ENCODE peak calls at places on chromosomes 4 and X, in seven cellular contexts. O, U, J, D, T, N and C are unnamed samples.

GRCh38 chr4:134027931-134028330 is 173.7 kb downstream of the PABPC4L start:
- DNase-seq in N (peak; percentile 66), T (no peak), O (no peak), U (no peak), J (no peak), D (no peak), C (peak; percentile 8)

GRCh38 chr4:177308125-177308524 is 1.5 kb upstream of the NEIL3 start:
- DNase-seq in N (peak; percentile 81), T (no peak), U (no peak), O (no peak), D (no peak), J (no peak), C (no peak)

GRCh38 chr4:100168521-100168920 is 21.7 kb downstream of the DDIT4L start:
- DNase-seq in O (no peak), D (no peak), U (no peak), T (no peak), N (no peak), J (no peak), C (no peak)

GRCh38 chrX:78104447-78105176 is 564 bp downstream of the PGK1 start:
- DNase-seq in U (peak; percentile 77), O (peak; percentile 56), N (peak; percentile 46), T (peak; percentile 16), J (peak; percentile 51), D (peak; percentile 81), C (peak; percentile 71)

GRCh38 chrX:6861456-6861855 is 286.1 kb upstream of the STS start:
- DNase-seq in T (no peak), J (no peak), U (no peak), N (no peak), D (no peak), O (no peak), C (peak; percentile 52)

GRCh38 chr4:87896020-87896621 is 63.4 kb downstream of the MEPE start:
- DNase-seq in T (no peak), U (no peak), J (peak; percentile 18), N (peak; percentile 91), O (no peak), D (no peak), C (peak; percentile 45)

GRCh38 chr4:52059372-52059771 is 8.3 kb downstream of the SPATA18 start:
- DNase-seq in U (no peak), T (no peak), O (no peak), N (peak; percentile 86), D (no peak), J (peak; percentile 21), C (no peak)

GRCh38 chrX:41148553-41148952 is 63.3 kb downstream of the USP9X start:
- DNase-seq in D (no peak), J (no peak), T (no peak), U (no peak), N (peak; percentile 44), O (no peak), C (no peak)

GRCh38 chrX:30278365-30278764 is 30.8 kb downstream of the NR0B1 start:
- DNase-seq in N (peak; percentile 26), T (no peak), O (no peak), D (no peak), J (no peak), U (no peak), C (no peak)

GRCh38 chr4:4673070-4673469 is 131.2 kb upstream of the STX18 start:
- DNase-seq in O (peak; percentile 3), J (no peak), U (no peak), N (no peak), D (no peak), T (no peak), C (peak; percentile 45)

GRCh38 chr4:8410641-8411271 is 29.8 kb downstream of the ACOX3 start:
- DNase-seq in J (peak; percentile 57), U (peak; percentile 79), N (peak; percentile 33), D (peak; percentile 78), T (no peak), O (no peak), C (peak; percentile 81)

GRCh38 chr4:10730590-10730989 is 46.0 kb upstream of the CLNK start:
- DNase-seq in T (no peak), N (no peak), D (no peak), J (no peak), O (no peak), U (no peak), C (no peak)

GRCh38 chrX:130053236-130053635 is 57.1 kb downstream of the ELF4 start:
- DNase-seq in U (no peak), O (no peak), D (no peak), J (no peak), T (no peak), N (no peak), C (no peak)

GRCh38 chr4:36174570-36174969 is 69.7 kb downstream of the ARAP2 start:
- DNase-seq in D (no peak), T (no peak), N (no peak), J (no peak), U (no peak), O (no peak), C (no peak)

GRCh38 chr4:80156410-80156809 is 40.9 kb upstream of the PRDM8 start:
- DNase-seq in O (no peak), T (no peak), J (no peak), U (no peak), N (no peak), D (no peak), C (no peak)

GRCh38 chr4:61431131-61431530 is 231.0 kb downstream of the ADGRL3 start:
- DNase-seq in N (no peak), J (no peak), T (no peak), O (no peak), D (no peak), U (peak; percentile 20), C (no peak)

GRCh38 chr4:152975615-152976465 is 39.7 kb downstream of the FHDC1 start:
- DNase-seq in T (no peak), U (no peak), N (no peak), O (no peak), J (no peak), D (no peak), C (no peak)

GRCh38 chr4:147747787-147748454 is 16.0 kb downstream of the ARHGAP10 start:
- DNase-seq in D (no peak), T (no peak), O (no peak), U (no peak), J (no peak), N (no peak), C (no peak)

GRCh38 chr4:118987959-118988634 is 99.4 kb downstream of the SYNPO2 start:
- DNase-seq in T (no peak), D (no peak), U (no peak), J (no peak), O (no peak), N (no peak), C (no peak)

GRCh38 chr4:118988635-118988972 is 100.0 kb downstream of the SYNPO2 start:
- DNase-seq in O (no peak), N (no peak), T (no peak), U (no peak), D (peak; percentile 58), J (no peak), C (no peak)

GRCh38 chr4:118983293-118983692 is 94.6 kb downstream of the SYNPO2 start:
- DNase-seq in J (no peak), O (no peak), T (no peak), U (no peak), N (peak; percentile 54), D (no peak), C (no peak)

GRCh38 chr4:118981839-118982381 is 93.3 kb downstream of the SYNPO2 start:
- DNase-seq in D (no peak), N (peak; percentile 79), U (no peak), T (peak; percentile 3), J (peak; percentile 71), O (peak; percentile 70), C (peak; percentile 29)

GRCh38 chr4:118985170-118986000 is 96.7 kb downstream of the SYNPO2 start:
- DNase-seq in J (no peak), T (no peak), N (no peak), U (no peak), O (no peak), D (peak; percentile 72), C (no peak)
- H3K4me1 ChIP-seq in J (peaks cover 88% of the 10 kb centered on the region), T (no peaks in the 10 kb centered on the region), N (peaks cover 38% of the 10 kb centered on the region), U (peaks cover 18% of the 10 kb centered on the region), O (no peaks in the 10 kb centered on the region), D (peaks cover 88% of the 10 kb centered on the region), C (no peaks in the 10 kb centered on the region)

GRCh38 chrX:53281321-53281822 is at the start of gene IQSEC2:
- DNase-seq in O (no peak), J (peak; percentile 86), U (peak; percentile 95), T (no peak), D (peak; percentile 93), N (peak; percentile 71), C (peak; percentile 90)
- H3K27ac ChIP-seq in O (no peak within 1 kb of the TSS), J (peak within 1 kb of the TSS; percentile 83), U (peak within 1 kb of the TSS; percentile 74), T (no peak within 1 kb of the TSS), D (peak within 1 kb of the TSS; percentile 85), N (peak within 1 kb of the TSS; percentile 46), C (peak within 1 kb of the TSS; percentile 78)

GRCh38 chrX:106619797-106620196 is 8.0 kb downstream of the RADX start:
- DNase-seq in O (no peak), J (no peak), N (no peak), D (no peak), T (no peak), U (no peak), C (no peak)

DNA sequence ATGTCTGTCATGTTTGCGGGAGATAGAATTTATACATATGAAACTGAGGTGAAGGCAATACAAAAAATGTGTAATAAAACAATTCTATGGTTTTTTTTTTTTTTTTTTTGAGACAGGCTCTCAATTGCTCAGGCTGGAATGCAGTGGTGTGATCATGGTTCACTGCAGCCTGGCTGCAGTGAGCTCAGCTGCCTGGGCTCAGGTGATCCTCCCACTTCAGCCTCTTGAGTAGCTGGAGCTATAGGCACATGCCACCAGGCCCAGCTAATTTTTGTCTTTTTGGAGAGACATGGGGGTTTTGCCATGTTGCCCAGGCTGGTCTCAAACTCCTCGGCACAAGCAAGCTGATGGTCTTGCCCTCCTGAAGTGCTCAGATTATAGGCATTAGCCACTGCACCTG is 10.1 kb downstream of the RADX start:
- DNase-seq in J (no peak), D (no peak), N (no peak), O (no peak), T (no peak), U (no peak), C (no peak)
- H3K4me3 ChIP-seq in J (no peak overlapping the region), D (no peak overlapping the region), N (no peak overlapping the region), O (no peak overlapping the region), T (no peak overlapping the region), U (no peak overlapping the region), C (no peak overlapping the region)

GRCh38 chr4:140152760-140153418 is 1.1 kb downstream of the MAML3 start:
- DNase-seq in J (peak; percentile 58), O (peak; percentile 38), U (peak; percentile 91), N (peak; percentile 42), T (peak; percentile 19), D (peak; percentile 76), C (no peak)

GRCh38 chr4:140153744-140154571 is at the start of gene MAML3:
- DNase-seq in U (peak; percentile 98), T (peak; percentile 74), O (peak; percentile 91), N (peak; percentile 95), J (peak; percentile 95), D (peak; percentile 97), C (peak; percentile 92)

GRCh38 chr4:140154572-140154891 is 548 bp upstream of the MAML3 start:
- DNase-seq in T (no peak), N (no peak), D (no peak), J (no peak), U (no peak), O (no peak), C (no peak)

GRCh38 chr4:140152015-140152703 is 1.8 kb downstream of the MAML3 start:
- DNase-seq in N (no peak), D (peak; percentile 80), O (peak; percentile 77), J (peak; percentile 76), U (peak; percentile 88), T (peak; percentile 65), C (peak; percentile 80)

DNA sequence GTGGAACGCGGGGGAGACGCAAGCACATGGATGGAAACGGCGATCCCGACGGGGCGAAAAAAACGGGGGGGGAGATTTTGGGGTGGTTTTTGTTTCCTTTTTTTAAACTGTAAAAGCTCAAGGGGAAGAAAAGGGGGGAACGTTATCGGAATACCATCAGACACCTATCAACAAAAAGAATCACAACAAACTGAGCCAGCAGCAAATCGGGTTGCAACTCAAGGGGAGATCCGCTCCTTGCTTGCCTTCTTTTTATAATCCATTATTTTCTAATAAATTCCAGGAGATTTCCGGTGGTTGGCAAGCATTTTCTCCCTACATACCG is 603 bp downstream of the MAML3 start:
- DNase-seq in T (no peak), N (no peak), J (no peak), O (no peak), U (no peak), D (no peak), C (no peak)
- H3K4me1 ChIP-seq in T (peaks cover 14% of the 10 kb centered on the region), N (peaks cover 17% of the 10 kb centered on the region), J (peaks cover 13% of the 10 kb centered on the region), O (peaks cover 53% of the 10 kb centered on the region), U (no peaks in the 10 kb centered on the region), D (peaks cover 10% of the 10 kb centered on the region), C (peaks cover 24% of the 10 kb centered on the region)